ENCODE peak calls at places on chromosome 3, in four cellular contexts. J is putamen, G is anterior cingulate cortex, A is cardiac muscle cell. F is an unnamed sample.

GRCh38 chr3:42747581-42747980 is 25.5 kb downstream of the CCDC13 start:
- DNase-seq in J (no peak), G (no peak), A (no peak), F (no peak)

GRCh38 chr3:157754415-157754814 is 251.2 kb upstream of the VEPH1 start:
- DNase-seq in J (no peak), G (no peak), A (no peak), F (no peak)

GRCh38 chr3:174495231-174495755 is 363.8 kb upstream of the NAALADL2 start:
- DNase-seq in J (no peak), G (no peak), A (no peak), F (no peak)

GRCh38 chr3:42189071-42189470 is 76.9 kb downstream of the CCK start:
- DNase-seq in J (no peak), G (no peak), A (no peak), F (no peak)

GRCh38 chr3:32778389-32778788 is 39.4 kb upstream of the TRIM71 start:
- DNase-seq in J (no peak), G (no peak), A (no peak), F (no peak)

GRCh38 chr3:161100994-161101393 is 4.2 kb downstream of the B3GALNT1 start:
- DNase-seq in J (no peak), G (no peak), A (no peak), F (no peak)

GRCh38 chr3:128665362-128666021 is 14.9 kb upstream of the RPN1 start:
- DNase-seq in J (no peak), G (no peak), A (no peak), F (no peak)

GRCh38 chr3:71554649-71555048 is 28.9 kb downstream of the FOXP1 start:
- DNase-seq in J (no peak), G (no peak), A (no peak), F (no peak)

GRCh38 chr3:115790759-115791158 is 167.4 kb downstream of the GAP43 start:
- DNase-seq in J (no peak), G (no peak), A (no peak), F (no peak)

GRCh38 chr3:141243295-141243707 is 11.7 kb downstream of the PXYLP1 start:
- DNase-seq in J (peak; percentile 85), G (peak; percentile 25), A (no peak), F (no peak)

GRCh38 chr3:52446631-52447511 is 2.0 kb upstream of the SEMA3G start:
- DNase-seq in J (no peak), G (no peak), A (peak; percentile 80), F (peak; percentile 57)

GRCh38 chr3:49930922-49931321 is 1.3 kb upstream of the MON1A start:
- DNase-seq in J (no peak), G (no peak), A (peak; percentile 81), F (peak; percentile 84)

GRCh38 chr3:70919661-70920060 is 607.2 kb upstream of the MDFIC2 start:
- DNase-seq in J (no peak), G (no peak), A (no peak), F (no peak)

GRCh38 chr3:45496550-45496949 is 98.0 kb upstream of the LIMD1 start:
- DNase-seq in J (no peak), G (no peak), A (peak; percentile 5), F (no peak)

GRCh38 chr3:140093742-140094141 is 158.8 kb downstream of the CLSTN2 start:
- DNase-seq in J (no peak), G (peak; percentile 5), A (no peak), F (no peak)